ENCODE peak calls at places on chromosomes 1 and 21, in seven cellular contexts. O is fibroblast of mammary gland; A is dorsolateral prefrontal cortex; I is left ventricle myocardium inferior; T is HepG2; S is LHCN-M2; Y is central memory CD4-positive, alpha-beta T cell. J is an unnamed sample.

GRCh38 chr1:203557390-203557789 is 63.4 kb downstream of the OPTC start:
- DNase-seq in O (peak), A (no peak), I (peak), T (no peak), S (peak), Y (no peak), J (peak)

GRCh38 chr1:15756143-15757015 is 2.2 kb upstream of the FBLIM1 start:
- DNase-seq in O (no peak), A (no peak), I (no peak), T (peak), S (no peak), Y (no peak), J (no peak)

GRCh38 chr1:171653796-171654704 is 1.6 kb upstream of the MYOC start:
- DNase-seq in O (peak), A (no peak), I (no peak), T (no peak), S (peak), Y (no peak), J (no peak)

GRCh38 chr1:68051475-68051874 is 1.0 kb upstream of the DIRAS3 start:
- DNase-seq in O (peak), A (no peak), I (peak), T (no peak), S (peak), Y (no peak), J (no peak)

GRCh38 chr21:45532826-45533730 is 9.2 kb downstream of the SLC19A1 start:
- DNase-seq in O (no peak), A (no peak), I (peak), T (no peak), S (no peak), Y (no peak), J (peak)

GRCh38 chr1:6233376-6233775 is 2.4 kb downstream of the ICMT start:
- DNase-seq in O (no peak), A (no peak), I (no peak), T (no peak), S (no peak), Y (no peak), J (no peak)

GRCh38 chr1:19582318-19582717 is 61.8 kb upstream of the NBL1 start:
- DNase-seq in O (peak), A (no peak), I (peak), T (no peak), S (peak), Y (peak), J (no peak)

GRCh38 chr1:221845650-221846371 is 103.9 kb upstream of the DUSP10 start:
- DNase-seq in O (peak), A (no peak), I (no peak), T (peak), S (peak), Y (no peak), J (no peak)

GRCh38 chr1:165442053-165442452 is 2.9 kb downstream of the RXRG start:
- DNase-seq in O (no peak), A (no peak), I (no peak), T (no peak), S (no peak), Y (no peak), J (no peak)

GRCh38 chr1:153526132-153526543 is 9.7 kb downstream of the S100A6 start:
- DNase-seq in O (no peak), A (no peak), I (no peak), T (peak), S (no peak), Y (no peak), J (no peak)

J was measured in hippocampal formation.